ENCODE peak calls at places on chromosomes 5 and 9, in nine cellular contexts. W is transverse colon; G is stromal cell of bone marrow; D is T-helper 2 cell; F is COR-L47; H is naive thymus-derived CD8-positive, alpha-beta T cell; P is HuH-7.5; U is activated CD8-positive, alpha-beta memory T cell treated with anti-CD3 and anti-CD28 coated beads for 1 hour; S is right cardiac atrium. K is an unnamed sample.

GRCh38 chr5:127425037-127425436 is 92.4 kb upstream of the PRRC1 start:
- DNase-seq in H (no peak), F (no peak), W (no peak), G (no peak), S (no peak), D (no peak), P (no peak), U (no peak), K (no peak)

GRCh38 chr5:110896901-110897300 is 158.1 kb downstream of the SLC25A46 start:
- DNase-seq in P (no peak), D (no peak), H (no peak), G (no peak), U (no peak), F (no peak), S (no peak), W (no peak), K (no peak)

GRCh38 chr9:77647659-77648457 is at the start of gene GNA14:
- DNase-seq in H (no peak), F (no peak), D (no peak), W (peak), S (peak), U (no peak), P (no peak), G (no peak), K (no peak)

GRCh38 chr5:662751-663435 is 30.3 kb downstream of the TPPP start:
- DNase-seq in U (no peak), S (peak), P (no peak), H (no peak), W (no peak), F (no peak), D (no peak), G (no peak), K (no peak)

GRCh38 chr9:136969774-136970173 is 7.5 kb upstream of the PTGDS start:
- DNase-seq in H (no peak), S (no peak), D (no peak), G (no peak), P (no peak), F (no peak), W (no peak), U (no peak), K (no peak)

GRCh38 chr5:181241393-181241975 is 2.2 kb downstream of the RACK1 start:
- DNase-seq in H (no peak), P (no peak), S (no peak), U (no peak), F (no peak), G (peak), W (no peak), D (no peak), K (no peak)

GRCh38 chr9:128550770-128551651 is 1.4 kb upstream of the SPTAN1 start:
- DNase-seq in P (no peak), H (no peak), F (no peak), S (peak), U (no peak), G (no peak), W (no peak), D (no peak), K (no peak)

GRCh38 chr9:3856592-3856991 is 330.8 kb upstream of the RFX3 start:
- DNase-seq in D (no peak), S (no peak), U (no peak), P (no peak), W (no peak), G (no peak), F (no peak), H (no peak), K (no peak)

GRCh38 chr5:58314356-58315045 is 145.4 kb downstream of the PLK2 start:
- DNase-seq in F (no peak), S (no peak), P (no peak), U (no peak), H (no peak), D (no peak), G (no peak), W (no peak), K (no peak)

GRCh38 chr9:85173967-85174366 is 504.4 kb downstream of the NTRK2 start:
- DNase-seq in D (no peak), S (no peak), F (no peak), P (no peak), G (no peak), U (no peak), W (no peak), H (no peak), K (no peak)

GRCh38 chr9:17204611-17205165 is 69.8 kb downstream of the CNTLN start:
- DNase-seq in G (no peak), W (no peak), S (no peak), H (no peak), F (no peak), P (no peak), U (no peak), D (no peak), K (no peak)

GRCh38 chr9:121833061-121833460 is 181.6 kb downstream of the DAB2IP start:
- DNase-seq in U (no peak), D (no peak), F (no peak), G (no peak), S (no peak), W (no peak), H (no peak), P (no peak), K (no peak)

GRCh38 chr5:135569755-135570452 is 8.9 kb downstream of the CXCL14 start:
- DNase-seq in W (peak), H (no peak), U (no peak), D (no peak), S (no peak), G (no peak), P (peak), F (peak), K (no peak)

GRCh38 chr9:93659837-93660177 is 83.4 kb downstream of the PHF2 start:
- DNase-seq in P (no peak), W (no peak), H (no peak), U (no peak), S (no peak), F (no peak), D (peak), G (no peak), K (no peak)

GRCh38 chr5:125409496-125410351 is 663.3 kb upstream of the ZNF608 start:
- DNase-seq in U (no peak), G (no peak), D (no peak), W (no peak), H (no peak), F (peak), S (no peak), P (no peak), K (no peak)

K was measured in B cell.